ENCODE peak calls at places on chromosome 17, in five cellular contexts. Z is fibroblast of lung, Q is progenitor cell of endocrine pancreas, M is AG04450, C is fibroblast of the aortic adventitia. G is an unnamed sample.

GRCh38 chr17:1271441-1271840 is 1.2 kb downstream of the BHLHA9 start:
- DNase-seq in Z (no peak), Q (no peak), M (no peak), C (no peak), G (no peak)

GRCh38 chr17:31309525-31309924 is 4.3 kb downstream of the EVI2B start:
- DNase-seq in Z (no peak), Q (no peak), M (no peak), C (no peak), G (no peak)

GRCh38 chr17:61641715-61642114 is 50.7 kb upstream of the NACA2 start:
- DNase-seq in Z (no peak), Q (no peak), M (no peak), C (no peak), G (no peak)

GRCh38 chr17:67245694-67246397 is 850 bp upstream of the HELZ start:
- DNase-seq in Z (no peak), Q (peak), M (no peak), C (no peak), G (peak)

GRCh38 chr17:27878776-27879562 is 14.2 kb downstream of the LYRM9 start:
- DNase-seq in Z (peak), Q (no peak), M (no peak), C (no peak), G (no peak)

GRCh38 chr17:76078859-76079576 is at the start of gene ZACN:
- DNase-seq in Z (no peak), Q (no peak), M (no peak), C (no peak), G (no peak)

GRCh38 chr17:7854078-7854777 is 638 bp upstream of the TMEM88 start:
- DNase-seq in Z (no peak), Q (no peak), M (no peak), C (no peak), G (peak)

GRCh38 chr17:77800832-77801231 is 157.7 kb upstream of the TNRC6C start:
- DNase-seq in Z (no peak), Q (no peak), M (no peak), C (no peak), G (no peak)

GRCh38 chr17:50103941-50104340 is 8.8 kb downstream of the PDK2 start:
- DNase-seq in Z (no peak), Q (no peak), M (no peak), C (no peak), G (no peak)

GRCh38 chr17:41835800-41836549 is at the start of gene NT5C3B:
- DNase-seq in Z (no peak), Q (peak), M (no peak), C (no peak), G (no peak)

GRCh38 chr17:42303694-42304093 is 15.4 kb downstream of the STAT5A start:
- DNase-seq in Z (no peak), Q (no peak), M (no peak), C (no peak), G (no peak)

GRCh38 chr17:70848785-70849184 is 679.5 kb downstream of the KCNJ2 start:
- DNase-seq in Z (peak), Q (no peak), M (peak), C (peak), G (no peak)

GRCh38 chr17:17560975-17561374 is 30.5 kb downstream of the PEMT start:
- DNase-seq in Z (no peak), Q (no peak), M (no peak), C (no peak), G (no peak)

GRCh38 chr17:13996758-13997157 is 72.5 kb upstream of the COX10 start:
- DNase-seq in Z (no peak), Q (no peak), M (no peak), C (no peak), G (no peak)

GRCh38 chr17:76154935-76155845 is 14.1 kb upstream of the FOXJ1 start:
- DNase-seq in Z (no peak), Q (no peak), M (no peak), C (no peak), G (no peak)

DNA sequence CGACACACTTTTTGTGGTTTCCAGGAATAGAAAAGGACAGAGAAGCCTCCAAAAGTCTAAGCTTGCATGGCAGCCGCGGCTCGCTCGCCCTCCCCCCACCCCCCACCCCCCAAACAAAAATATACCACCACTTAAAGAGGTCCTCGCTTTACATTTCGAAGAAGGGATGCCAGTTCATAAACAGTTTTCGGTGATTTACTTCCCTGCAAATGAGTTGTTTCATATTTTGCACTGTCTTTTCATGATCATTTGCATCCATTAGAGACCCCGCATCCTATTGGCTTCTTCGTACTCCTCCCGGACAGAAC is 234 bp downstream of the HOXB8 start:
- DNase-seq in Z (peak), Q (no peak), M (no peak), C (no peak), G (no peak)
- TF ChIP-seq CTCF in Z (no peak), Q (no peak), M (no peak), C (no peak), G (no peak)

GRCh38 chr17:80124351-80124981 is 22.5 kb downstream of the EIF4A3 start:
- DNase-seq in Z (no peak), Q (peak), M (no peak), C (peak), G (no peak)
- TF ChIP-seq CTCF in Z (peak), Q (peak), M (peak), C (peak), G (peak)

GRCh38 chr17:9124554-9124935 is 103.2 kb downstream of the NTN1 start:
- DNase-seq in Z (no peak), Q (no peak), M (no peak), C (no peak), G (no peak)

GRCh38 chr17:9123594-9124553 is 102.6 kb downstream of the NTN1 start:
- DNase-seq in Z (no peak), Q (no peak), M (no peak), C (no peak), G (no peak)

GRCh38 chr17:9121186-9121820 is 100.0 kb downstream of the NTN1 start:
- DNase-seq in Z (no peak), Q (no peak), M (no peak), C (no peak), G (no peak)

GRCh38 chr17:9116861-9117568 is 95.7 kb downstream of the NTN1 start:
- DNase-seq in Z (no peak), Q (no peak), M (no peak), C (no peak), G (no peak)

GRCh38 chr17:9120471-9120870 is 99.2 kb downstream of the NTN1 start:
- DNase-seq in Z (no peak), Q (no peak), M (no peak), C (no peak), G (no peak)
- TF ChIP-seq CTCF in Z (peak), Q (peak), M (no peak), C (no peak), G (peak)

GRCh38 chr17:44363613-44364159 is at the start of gene FAM171A2:
- DNase-seq in Z (peak), Q (peak), M (peak), C (peak), G (peak)
- TF ChIP-seq CTCF in Z (peak), Q (peak), M (peak), C (peak), G (peak)

G was measured in type B pancreatic cell.